ENCODE peak calls at places on chromosome 18, in nine cellular contexts. G is breast epithelium, D is GM12878, P is GM12892, V is stomach, Q is HCT116, A is upper lobe of left lung, M is spleen, S is transverse colon. T is an unnamed sample.

GRCh38 chr18:64183674-64184073 is 34.8 kb upstream of the LINC00305 start:
- DNase-seq in A (no peak), M (no peak), Q (no peak), D (no peak), V (no peak), P (no peak), S (no peak), G (no peak), T (no peak)

GRCh38 chr18:50154420-50154819 is 40.5 kb downstream of the MYO5B start:
- DNase-seq in G (no peak), P (no peak), V (no peak), D (no peak), A (no peak), S (no peak), Q (no peak), M (no peak), T (no peak)

GRCh38 chr18:53861185-53861584 is 363.3 kb downstream of the MBD2 start:
- DNase-seq in Q (no peak), G (no peak), P (no peak), V (no peak), D (no peak), S (no peak), M (no peak), A (no peak), T (no peak)

GRCh38 chr18:42192251-42193248 is 237.5 kb downstream of the PIK3C3 start:
- DNase-seq in D (no peak), V (no peak), Q (no peak), P (no peak), S (no peak), A (no peak), G (no peak), M (no peak), T (no peak)

GRCh38 chr18:13548944-13549878 is 177.1 kb downstream of the FAM210A start:
- DNase-seq in A (no peak), G (no peak), D (no peak), Q (no peak), M (no peak), P (no peak), V (no peak), S (no peak), T (peak)

GRCh38 chr18:73646772-73647171 is 500.9 kb downstream of the FBXO15 start:
- DNase-seq in D (no peak), A (no peak), P (no peak), Q (no peak), V (no peak), S (no peak), G (no peak), M (no peak), T (no peak)

GRCh38 chr18:73431620-73432019 is 563.8 kb upstream of the NETO1 start:
- DNase-seq in S (no peak), Q (no peak), P (no peak), M (no peak), A (no peak), V (no peak), G (no peak), D (no peak), T (no peak)

GRCh38 chr18:35178260-35178659 is 62.6 kb upstream of the ZNF397 start:
- DNase-seq in P (no peak), G (no peak), V (no peak), D (no peak), A (no peak), S (no peak), M (no peak), Q (no peak), T (no peak)

GRCh38 chr18:58321986-58322385 is 278.0 kb downstream of the NEDD4L start:
- DNase-seq in A (no peak), M (no peak), D (no peak), S (peak), Q (peak), G (no peak), V (peak), P (peak), T (peak)

GRCh38 chr18:49985246-49985645 is 171.9 kb upstream of the ACAA2 start:
- DNase-seq in G (no peak), M (no peak), D (no peak), S (no peak), Q (no peak), A (no peak), P (no peak), V (no peak), T (no peak)

GRCh38 chr18:70183441-70183840 is 22.0 kb downstream of the RTTN start:
- DNase-seq in P (no peak), Q (no peak), V (no peak), A (no peak), S (no peak), M (no peak), G (no peak), D (no peak), T (no peak)

GRCh38 chr18:8766576-8767253 is 61.4 kb downstream of the MTCL1 start:
- DNase-seq in P (no peak), A (no peak), D (no peak), M (no peak), S (no peak), Q (no peak), V (no peak), G (no peak), T (no peak)

GRCh38 chr18:49492694-49493033 is 5.6 kb upstream of the C18orf32 start:
- DNase-seq in D (no peak), V (no peak), Q (no peak), M (no peak), G (no peak), S (no peak), A (no peak), P (no peak), T (no peak)

GRCh38 chr18:41645600-41646360 is 309.3 kb upstream of the PIK3C3 start:
- DNase-seq in Q (no peak), P (no peak), G (no peak), D (no peak), M (no peak), V (no peak), S (no peak), A (no peak), T (no peak)

GRCh38 chr18:12776821-12777471 is 74.1 kb downstream of the PSMG2 start:
- DNase-seq in Q (no peak), P (no peak), D (no peak), G (no peak), M (peak), A (peak), V (no peak), S (no peak), T (no peak)

GRCh38 chr18:55346961-55347740 is 240.8 kb downstream of the TCF4 start:
- DNase-seq in S (no peak), A (no peak), M (no peak), Q (no peak), G (no peak), D (no peak), V (no peak), P (no peak), T (no peak)

GRCh38 chr18:55868909-55869308 is 280.9 kb upstream of the TCF4 start:
- DNase-seq in P (no peak), V (no peak), S (no peak), M (no peak), A (no peak), Q (no peak), D (no peak), G (no peak), T (no peak)

GRCh38 chr18:45834303-45834702 is 8.8 kb downstream of the SIGLEC15 start:
- DNase-seq in S (no peak), V (no peak), G (no peak), M (no peak), Q (no peak), D (no peak), A (no peak), P (no peak), T (no peak)

GRCh38 chr18:50545936-50546335 is 14.0 kb upstream of the MAPK4 start:
- DNase-seq in S (no peak), D (no peak), P (no peak), M (no peak), G (no peak), A (peak), Q (no peak), V (no peak), T (no peak)

DNA sequence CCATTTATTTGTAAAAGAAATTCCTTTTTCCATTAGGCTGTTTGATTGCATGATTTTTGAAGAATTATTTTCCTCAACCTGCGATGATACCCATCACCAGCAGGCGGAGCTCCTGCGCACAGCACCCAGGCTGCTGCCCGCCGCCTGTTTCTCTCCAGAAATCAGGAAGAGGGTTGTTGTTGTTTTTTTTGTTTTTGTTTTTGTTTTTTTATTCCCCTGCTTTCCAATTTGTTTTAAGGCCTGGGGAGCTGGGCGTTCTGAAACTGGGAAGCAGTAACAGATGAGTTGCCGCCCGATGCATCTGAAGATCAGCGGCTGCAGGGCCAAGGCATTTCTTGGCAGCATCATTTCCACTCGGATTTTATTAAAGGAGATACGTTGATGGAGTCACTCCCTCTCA is 132.1 kb downstream of the MBP start:
- DNase-seq in M (peak), S (peak), A (no peak), D (no peak), Q (no peak), G (peak), V (peak), P (no peak), T (peak)
- TF ChIP-seq POLR2A in M (no peak), S (no peak), A (no peak), D (no peak), Q (no peak), G (no peak), V (no peak), P (no peak), T (no peak)

GRCh38 chr18:63140038-63140450 is 179.5 kb downstream of the BCL2 start:
- DNase-seq in D (peak), S (no peak), M (no peak), G (no peak), Q (no peak), A (no peak), V (no peak), P (no peak), T (no peak)

GRCh38 chr18:63135101-63135500 is 184.5 kb downstream of the BCL2 start:
- DNase-seq in D (no peak), M (no peak), S (no peak), P (no peak), Q (no peak), A (no peak), V (no peak), G (no peak), T (no peak)

GRCh38 chr18:63138469-63139340 is 180.9 kb downstream of the BCL2 start:
- DNase-seq in G (no peak), A (no peak), P (no peak), D (peak), V (no peak), Q (no peak), M (peak), S (peak), T (no peak)

GRCh38 chr18:63140997-63141776 is 178.4 kb downstream of the BCL2 start:
- DNase-seq in Q (no peak), M (no peak), A (no peak), S (no peak), P (no peak), G (no peak), V (no peak), D (no peak), T (no peak)

DNA sequence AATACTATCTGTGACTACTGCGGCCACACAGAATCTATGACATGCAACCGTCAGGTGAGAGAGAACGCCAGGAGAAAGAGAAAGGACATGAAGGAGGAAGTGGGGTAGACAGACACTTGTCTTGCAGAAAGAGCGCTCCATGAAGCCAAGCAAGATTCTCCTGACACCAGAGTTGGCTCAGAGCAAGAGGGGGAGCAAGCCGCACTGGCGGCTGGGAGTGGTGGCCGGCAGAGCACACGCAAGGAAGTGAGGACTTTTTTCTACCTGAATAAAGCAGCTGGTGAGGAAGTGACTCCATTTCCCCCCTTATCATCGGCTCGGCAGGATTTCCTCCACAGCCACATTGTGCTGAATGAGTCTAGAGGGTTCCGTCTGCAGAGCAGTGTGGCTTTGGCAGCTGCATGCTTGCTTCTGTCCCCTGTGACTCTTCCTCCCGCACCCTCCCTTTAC is 181.5 kb downstream of the BCL2 start:
- DNase-seq in P (no peak), V (no peak), Q (no peak), M (peak), G (no peak), D (no peak), S (no peak), A (peak), T (no peak)
- TF ChIP-seq POLR2AphosphoS5 in P (peak), V (no peak), Q (no peak), M (peak), G (no peak), D (peak), S (peak), A (no peak), T (peak)

GRCh38 chr18:811192-812122 is 585 bp downstream of the YES1 start:
- DNase-seq in P (no peak), G (peak), S (peak), D (no peak), A (peak), Q (no peak), M (peak), V (peak), T (no peak)

GRCh38 chr18:812673-813404 is 797 bp upstream of the YES1 start:
- DNase-seq in Q (peak), A (no peak), G (peak), P (no peak), D (peak), V (peak), S (peak), M (peak), T (no peak)

GRCh38 chr18:809985-810642 is 1.9 kb downstream of the YES1 start:
- DNase-seq in D (peak), G (no peak), V (no peak), M (no peak), Q (no peak), A (no peak), S (no peak), P (no peak), T (no peak)

GRCh38 chr18:813405-814071 is 1.5 kb upstream of the YES1 start:
- DNase-seq in S (no peak), Q (no peak), P (no peak), G (no peak), A (no peak), V (no peak), M (no peak), D (no peak), T (no peak)

GRCh38 chr18:812123-812672 is at the start of gene YES1:
- DNase-seq in S (peak), Q (peak), G (peak), V (peak), P (peak), A (peak), D (no peak), M (peak), T (peak)
- TF ChIP-seq POLR2A in S (peak), Q (peak), G (peak), V (no peak), P (peak), A (peak), D (peak), M (no peak), T (no peak)

GRCh38 chr18:22703883-22704626 is 229.1 kb upstream of the RBBP8 start:
- DNase-seq in A (no peak), S (no peak), Q (peak), V (no peak), P (peak), G (no peak), D (no peak), M (no peak), T (peak)
- TF ChIP-seq POLR2AphosphoS5 in A (no peak), S (no peak), Q (no peak), V (no peak), P (no peak), G (no peak), D (no peak), M (no peak), T (no peak)

DNA sequence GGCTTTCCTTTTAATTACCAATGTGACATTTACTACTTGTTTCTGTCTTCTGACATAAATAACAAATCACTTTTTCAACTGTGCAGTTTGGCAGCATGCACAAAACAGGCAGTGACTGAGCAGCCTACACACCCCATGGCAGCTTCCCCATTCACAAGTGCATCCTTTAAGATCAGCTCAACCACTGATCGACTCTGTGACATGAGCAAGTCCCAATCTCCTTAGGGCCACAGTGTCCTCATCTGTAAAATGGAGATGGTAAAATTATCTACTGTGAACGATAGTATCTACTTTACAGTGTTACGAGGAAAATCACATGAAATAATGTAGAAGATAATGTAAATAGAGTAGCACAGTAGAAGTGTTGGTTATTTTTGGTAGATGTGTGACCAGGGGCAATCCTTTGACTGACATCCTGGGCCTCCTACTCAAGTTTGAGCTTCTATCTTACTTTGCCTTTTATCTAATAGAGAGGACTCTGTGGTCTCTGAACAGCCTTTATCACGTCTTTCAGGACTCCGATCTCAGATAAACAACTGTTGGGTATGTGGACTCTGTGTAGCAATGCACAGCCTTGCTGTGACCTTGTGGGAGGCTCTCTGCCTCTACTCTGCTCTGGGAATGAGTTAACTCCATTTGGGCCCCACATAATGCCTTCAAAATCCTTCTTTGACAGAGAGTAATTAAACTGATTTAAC is 120.6 kb downstream of the PIGN start:
- DNase-seq in S (no peak), G (no peak), A (no peak), M (no peak), D (no peak), Q (no peak), P (no peak), V (no peak), T (no peak)
- TF ChIP-seq POLR2A in S (no peak), G (no peak), A (no peak), M (no peak), D (no peak), Q (no peak), P (no peak), V (no peak), T (no peak)

DNA sequence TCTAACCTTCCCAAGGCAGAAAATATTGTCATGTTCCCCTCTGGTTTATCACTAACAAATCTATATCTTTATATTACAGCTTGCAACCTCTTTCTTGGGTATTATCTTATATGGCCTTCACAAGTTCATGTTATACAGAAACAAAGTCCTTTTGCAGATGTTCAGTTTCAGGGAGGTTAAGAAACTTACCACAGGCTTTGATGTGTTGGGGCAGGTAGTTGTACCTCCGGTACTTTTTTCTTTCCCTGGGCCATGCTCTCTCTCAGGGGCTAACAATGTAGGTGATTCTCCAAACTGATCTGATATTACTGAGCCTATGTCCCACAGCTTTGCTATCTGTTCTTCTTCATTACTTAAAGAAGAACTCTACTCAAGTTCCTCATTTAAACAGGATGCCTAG is 548.9 kb upstream of the SYT4 start:
- DNase-seq in A (no peak), V (no peak), Q (no peak), D (no peak), M (no peak), S (no peak), G (no peak), P (no peak), T (no peak)
- TF ChIP-seq POLR2AphosphoS5 in A (no peak), V (no peak), Q (no peak), D (no peak), M (no peak), S (no peak), G (no peak), P (no peak), T (no peak)

GRCh38 chr18:79509536-79509930 is 113.8 kb downstream of the NFATC1 start:
- DNase-seq in Q (no peak), G (peak), S (peak), A (no peak), D (no peak), V (no peak), M (peak), P (no peak), T (no peak)
- TF ChIP-seq POLR2A in Q (no peak), G (no peak), S (no peak), A (no peak), D (no peak), V (no peak), M (no peak), P (no peak), T (no peak)

GRCh38 chr18:22186484-22186971 is 17.1 kb downstream of the GATA6 start:
- DNase-seq in P (no peak), Q (no peak), V (no peak), S (no peak), D (no peak), A (no peak), G (no peak), M (no peak), T (no peak)
- TF ChIP-seq POLR2AphosphoS5 in P (no peak), Q (no peak), V (no peak), S (no peak), D (no peak), A (no peak), G (no peak), M (no peak), T (no peak)